ENCODE peak calls at places on chromosome X, in six cellular contexts. X, N, P, Z, W and K are unnamed samples.

GRCh38 chrX:49995021-49995731 is 72.8 kb downstream of the CLCN5 start:
- DNase-seq in X (no peak), N (peak; percentile 32), P (no peak), Z (no peak), W (peak; percentile 30), K (no peak)

GRCh38 chrX:134545524-134545923 is 85.6 kb downstream of the HPRT1 start:
- DNase-seq in X (no peak), N (no peak), P (no peak), Z (no peak), W (no peak), K (no peak)

GRCh38 chrX:70219938-70220764 is 14.3 kb upstream of the AWAT1 start:
- DNase-seq in X (no peak), N (peak; percentile 15), P (no peak), Z (no peak), W (peak; percentile 80), K (no peak)

GRCh38 chrX:1390621-1391369 is 1.1 kb downstream of the SLC25A6 start:
- DNase-seq in X (no peak), N (no peak), P (peak; percentile 88), Z (no peak), W (no peak), K (peak; percentile 63)

GRCh38 chrX:153560466-153560865 is 38.5 kb downstream of the CCNQ start:
- DNase-seq in X (no peak), N (no peak), P (no peak), Z (no peak), W (no peak), K (no peak)

GRCh38 chrX:41014776-41015175 is 70.5 kb upstream of the USP9X start:
- DNase-seq in X (no peak), N (no peak), P (no peak), Z (no peak), W (no peak), K (no peak)

GRCh38 chrX:93874554-93874953 is 200.5 kb downstream of the FAM133A start:
- DNase-seq in X (peak; percentile 13), N (no peak), P (no peak), Z (peak; percentile 16), W (peak; percentile 1), K (no peak)

GRCh38 chrX:131821945-131822622 is 201.0 kb upstream of the STK26 start:
- DNase-seq in X (peak; percentile 83), N (no peak), P (peak; percentile 81), Z (peak; percentile 67), W (no peak), K (no peak)

GRCh38 chrX:132488819-132489255 is at the start of gene MBNL3:
- DNase-seq in X (peak; percentile 69), N (no peak), P (peak; percentile 93), Z (peak; percentile 52), W (peak; percentile 33), K (peak; percentile 78)

GRCh38 chrX:153778684-153779101 is 2.1 kb upstream of the SRPK3 start:
- DNase-seq in X (no peak), N (no peak), P (peak; percentile 68), Z (no peak), W (no peak), K (no peak)

GRCh38 chrX:20969565-20969964 is 404.7 kb upstream of the CNKSR2 start:
- DNase-seq in X (no peak), N (no peak), P (no peak), Z (no peak), W (no peak), K (no peak)

GRCh38 chrX:149871940-149872339 is 9.0 kb upstream of the MAGEA8 start:
- DNase-seq in X (peak; percentile 43), N (peak; percentile 13), P (peak; percentile 76), Z (peak; percentile 52), W (peak; percentile 10), K (no peak)

GRCh38 chrX:149013081-149013480 is 492.0 kb downstream of the IDS start:
- DNase-seq in X (no peak), N (no peak), P (no peak), Z (no peak), W (no peak), K (no peak)

GRCh38 chrX:13046035-13046851 is 1.8 kb upstream of the FAM9C start:
- DNase-seq in X (peak; percentile 60), N (no peak), P (no peak), Z (no peak), W (no peak), K (no peak)

GRCh38 chrX:7514871-7515599 is 327.9 kb upstream of the VCX start:
- DNase-seq in X (no peak), N (no peak), P (no peak), Z (no peak), W (no peak), K (no peak)

GRCh38 chrX:44828008-44828605 is 15.7 kb upstream of the DUSP21 start:
- DNase-seq in X (no peak), N (peak; percentile 83), P (no peak), Z (no peak), W (no peak), K (no peak)

GRCh38 chrX:135086197-135086854 is 34.0 kb downstream of the ETDB start:
- DNase-seq in X (peak; percentile 53), N (peak; percentile 71), P (no peak), Z (peak; percentile 54), W (peak; percentile 39), K (no peak)

GRCh38 chrX:47078129-47079043 is at the start of gene RGN:
- DNase-seq in X (no peak), N (no peak), P (no peak), Z (peak; percentile 18), W (peak; percentile 81), K (no peak)

GRCh38 chrX:76220856-76221255 is 48.0 kb downstream of the PBDC1 start:
- DNase-seq in X (no peak), N (no peak), P (no peak), Z (no peak), W (no peak), K (no peak)

GRCh38 chrX:129737921-129738320 is 858 bp upstream of the XPNPEP2 start:
- DNase-seq in X (no peak), N (no peak), P (no peak), Z (no peak), W (no peak), K (peak; percentile 40)
- H3K27ac ChIP-seq in X (no peak overlapping the region), N (no peak overlapping the region), P (no peak overlapping the region), Z (no peak overlapping the region), W (no peak overlapping the region), K (peak overlapping the region; percentile 45)

DNA sequence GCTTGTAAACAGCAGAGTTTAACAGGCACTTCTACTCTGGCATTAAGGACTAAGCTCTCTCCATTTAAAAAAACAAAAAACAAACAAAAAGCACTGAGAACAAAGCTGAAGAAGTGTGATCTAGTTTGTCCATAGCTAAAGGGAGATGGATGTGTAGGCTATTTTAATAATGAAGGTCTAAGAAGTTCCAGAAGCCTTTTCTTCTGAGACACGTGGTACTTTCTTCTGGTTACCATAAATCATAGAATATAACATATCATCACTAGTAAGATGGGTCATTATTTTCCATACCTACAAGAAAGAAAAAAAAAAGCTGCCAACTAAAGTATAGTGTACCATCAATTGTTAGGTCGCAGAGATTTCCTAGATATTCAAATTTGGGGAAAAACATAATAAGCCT is 722 bp upstream of the NBDY start:
- DNase-seq in X (no peak), N (no peak), P (no peak), Z (no peak), W (no peak), K (no peak)
- H3K4me3 ChIP-seq in X (no peak overlapping the region), N (peak overlapping the region; percentile 83), P (no peak overlapping the region), Z (peak overlapping the region; percentile 72), W (no peak overlapping the region), K (peak overlapping the region; percentile 61)

GRCh38 chrX:63661676-63662075 is 123.3 kb downstream of the ARHGEF9 start:
- DNase-seq in X (no peak), N (no peak), P (no peak), Z (no peak), W (no peak), K (no peak)

GRCh38 chrX:63652086-63652775 is 132.8 kb downstream of the ARHGEF9 start:
- DNase-seq in X (no peak), N (no peak), P (no peak), Z (no peak), W (no peak), K (no peak)

GRCh38 chrX:63656871-63657580 is 128.0 kb downstream of the ARHGEF9 start:
- DNase-seq in X (no peak), N (no peak), P (no peak), Z (no peak), W (no peak), K (no peak)

GRCh38 chrX:63658920-63659319 is 126.1 kb downstream of the ARHGEF9 start:
- DNase-seq in X (no peak), N (no peak), P (no peak), Z (no peak), W (no peak), K (no peak)

DNA sequence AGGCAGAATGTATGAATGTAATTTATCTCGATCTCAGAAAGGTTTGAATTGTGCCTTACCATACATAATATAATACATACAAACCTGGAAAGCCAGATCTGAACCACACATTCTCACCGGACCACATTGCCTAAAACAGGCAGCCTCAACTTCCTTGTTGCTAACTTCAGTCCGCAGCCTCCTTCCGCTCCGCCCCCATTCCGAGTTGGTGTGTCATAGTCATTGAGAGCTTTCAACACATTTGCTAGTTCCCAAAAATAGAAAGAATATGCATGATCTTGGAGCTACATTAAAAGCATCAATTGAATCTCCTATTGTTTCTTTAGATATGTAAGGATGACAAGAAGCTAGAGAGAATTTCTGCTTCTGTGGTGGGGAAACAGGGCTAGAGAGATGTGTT is 127.2 kb downstream of the ARHGEF9 start:
- DNase-seq in X (peak; percentile 83), N (no peak), P (no peak), Z (no peak), W (no peak), K (no peak)
- TF ChIP-seq POLR2AphosphoS5 in X (no peak), N (no peak), P (no peak), Z (no peak), W (no peak), K (no peak)

GRCh38 chrX:129783176-129783776 is 3.5 kb downstream of the SASH3 start:
- DNase-seq in X (no peak), N (no peak), P (no peak), Z (no peak), W (no peak), K (no peak)

GRCh38 chrX:129787336-129788055 is 7.7 kb downstream of the SASH3 start:
- DNase-seq in X (no peak), N (no peak), P (no peak), Z (no peak), W (no peak), K (no peak)

GRCh38 chrX:129782706-129783105 is 3.0 kb downstream of the SASH3 start:
- DNase-seq in X (no peak), N (no peak), P (no peak), Z (no peak), W (no peak), K (no peak)

GRCh38 chrX:129786210-129786651 is 6.5 kb downstream of the SASH3 start:
- DNase-seq in X (peak; percentile 36), N (no peak), P (no peak), Z (no peak), W (no peak), K (no peak)

DNA sequence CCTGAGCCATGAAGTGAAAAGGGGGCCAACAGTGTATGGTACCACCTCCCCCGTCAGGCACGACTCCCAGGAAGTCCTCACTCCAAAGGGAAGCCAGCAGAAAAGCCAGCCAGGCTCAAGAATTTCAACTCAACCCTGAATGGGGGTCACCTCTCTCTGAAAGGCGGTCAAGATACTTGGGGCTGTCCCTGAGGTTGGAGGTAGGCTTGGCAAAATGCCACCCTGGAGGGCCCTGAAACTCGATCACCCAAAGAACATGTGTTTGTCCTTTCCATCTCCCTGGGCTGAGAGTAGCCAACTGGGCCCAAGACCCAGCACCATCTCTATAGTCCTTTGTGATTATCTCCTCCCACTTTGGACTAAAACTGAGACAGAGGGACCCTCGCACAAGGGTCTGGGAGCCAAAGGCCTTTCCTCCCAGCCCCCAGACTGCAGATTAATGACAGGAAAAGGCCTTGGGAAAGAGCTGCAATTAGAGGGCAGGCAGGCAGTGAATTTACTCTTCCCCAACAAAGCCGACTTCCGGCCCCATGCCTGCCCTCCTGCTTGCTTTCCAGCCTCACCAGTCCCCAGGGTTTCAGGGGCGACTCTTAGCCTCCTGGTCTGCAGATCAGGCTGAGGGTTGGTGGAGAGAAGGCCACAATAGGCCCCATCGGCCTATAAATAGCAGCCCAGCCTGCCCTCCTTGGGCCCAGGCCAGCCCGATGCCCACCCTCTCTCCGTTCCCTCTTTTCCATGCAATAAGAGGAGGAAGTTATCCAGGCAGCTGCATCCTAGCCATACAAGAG is 5.6 kb downstream of the SASH3 start:
- DNase-seq in X (no peak), N (no peak), P (no peak), Z (no peak), W (no peak), K (no peak)
- H3K27ac ChIP-seq in X (no peak overlapping the region), N (no peak overlapping the region), P (peak overlapping the region; percentile 83), Z (no peak overlapping the region), W (no peak overlapping the region), K (no peak overlapping the region)